ENCODE peak calls at places on chromosome 10, in six cellular contexts. L is foreskin fibroblast; O is activated T-cell treated with anti-CD3 and anti-CD28 coated beads, Interleukin-2, amount 50 U/mL, for 24 hours; Q is stimulated activated CD4-positive, alpha-beta T cell treated with anti-CD3 and anti-CD28 coated beads, Interleukin-1b, Interleukin-23, amount 100 ng/mL, for 1 hour; P is NB4; C is activated CD4-positive, alpha-beta T cell treated with anti-CD3 and anti-CD28 coated beads, Interleukin-2, amount 50 U/mL, for 48 hours. D is an unnamed sample.

GRCh38 chr10:122190553-122190952 is 80.5 kb upstream of the BTBD16 start:
- DNase-seq in L (peak), C (no peak), O (no peak), Q (no peak), P (peak), D (no peak)

GRCh38 chr10:47334627-47335026 is 12.4 kb downstream of the GDF2 start:
- DNase-seq in O (no peak), Q (no peak), P (no peak), L (no peak), C (no peak), D (no peak)

GRCh38 chr10:21449288-21449966 is 76.1 kb downstream of the SKIDA1 start:
- DNase-seq in P (peak), C (no peak), Q (no peak), O (no peak), L (no peak), D (peak)

GRCh38 chr10:103110407-103110806 is 82.7 kb downstream of the NT5C2 start:
- DNase-seq in L (no peak), Q (no peak), C (no peak), O (no peak), P (no peak), D (no peak)

GRCh38 chr10:42866115-42866995 is 83.8 kb downstream of the BMS1 start:
- DNase-seq in O (peak), L (peak), P (peak), Q (peak), C (peak), D (peak)

GRCh38 chr10:47340613-47341170 is 7.5 kb upstream of the RBP3 start:
- DNase-seq in Q (peak), P (peak), O (peak), C (peak), L (peak), D (peak)

GRCh38 chr10:92688927-92689662 is 660 bp upstream of the HHEX start:
- DNase-seq in L (no peak), C (peak), Q (no peak), P (peak), O (peak), D (peak)

GRCh38 chr10:120514035-120514620 is 57.1 kb downstream of the PLPP4 start:
- DNase-seq in C (peak), P (peak), L (peak), Q (no peak), O (no peak), D (peak)

GRCh38 chr10:43863859-43864591 is 215.3 kb upstream of the ZNF32 start:
- DNase-seq in O (no peak), C (no peak), P (no peak), L (peak), Q (no peak), D (no peak)

GRCh38 chr10:8060010-8060703 is 5.7 kb downstream of the GATA3 start:
- DNase-seq in L (no peak), Q (no peak), C (peak), O (peak), P (peak), D (peak)

GRCh38 chr10:109966961-109967738 is 40.6 kb upstream of the ADD3 start:
- DNase-seq in C (no peak), L (peak), Q (no peak), O (no peak), P (no peak), D (no peak)

GRCh38 chr10:8389630-8390029 is 335.1 kb downstream of the GATA3 start:
- DNase-seq in L (no peak), P (no peak), Q (no peak), O (no peak), C (no peak), D (no peak)

GRCh38 chr10:61974611-61975010 is 73.1 kb downstream of the ARID5B start:
- DNase-seq in P (no peak), Q (no peak), C (no peak), L (peak), O (no peak), D (peak)

GRCh38 chr10:14625210-14625621 is 149.5 kb downstream of the FAM107B start:
- DNase-seq in L (no peak), P (no peak), C (no peak), Q (no peak), O (no peak), D (no peak)

GRCh38 chr10:6465854-6466524 is 114.1 kb downstream of the PRKCQ start:
- DNase-seq in O (peak), Q (no peak), L (no peak), C (peak), P (no peak), D (no peak)

GRCh38 chr10:114970515-114970914 is 32.5 kb downstream of the TRUB1 start:
- DNase-seq in P (no peak), L (no peak), Q (no peak), C (no peak), O (no peak), D (peak)

GRCh38 chr10:50809596-50809995 is 69.9 kb downstream of the ASAH2B start:
- DNase-seq in O (no peak), L (peak), P (no peak), C (no peak), Q (no peak), D (no peak)

GRCh38 chr10:26022831-26023230 is 88.8 kb downstream of the MYO3A start:
- DNase-seq in L (no peak), C (no peak), Q (no peak), P (no peak), O (no peak), D (no peak)

GRCh38 chr10:90641731-90642130 is 216.1 kb downstream of the HTR7 start:
- DNase-seq in Q (no peak), C (no peak), L (no peak), O (no peak), P (no peak), D (no peak)

GRCh38 chr10:113681533-113682470 is 2.1 kb downstream of the CASP7 start:
- DNase-seq in O (peak), C (peak), Q (no peak), L (no peak), P (no peak), D (no peak)

GRCh38 chr10:128178319-128178937 is 52.2 kb upstream of the MKI67 start:
- DNase-seq in C (peak), Q (peak), O (peak), L (no peak), P (peak), D (peak)

GRCh38 chr10:70722820-70723424 is 50.6 kb downstream of the ADAMTS14 start:
- DNase-seq in C (no peak), Q (no peak), P (peak), O (no peak), L (peak), D (no peak)

GRCh38 chr10:128839134-128839533 is 627.9 kb upstream of the MGMT start:
- DNase-seq in O (no peak), C (no peak), Q (no peak), P (no peak), L (no peak), D (no peak)

GRCh38 chr10:76040107-76040829 is 608.8 kb downstream of the LRMDA start:
- DNase-seq in C (no peak), Q (no peak), P (peak), L (no peak), O (no peak), D (no peak)